ENCODE peak calls at places on chromosomes 16 and 17, in four cellular contexts. T, N, L and Y are unnamed samples.

GRCh38 chr17:44203731-44204452 is 4.2 kb upstream of the ATXN7L3 start:
- DNase-seq in N (peak; percentile 48), T (no peak), L (peak; percentile 11), Y (no peak)

GRCh38 chr16:19506965-19507364 is 14.9 kb downstream of the GDE1 start:
- DNase-seq in T (no peak), L (no peak), N (no peak), Y (no peak)

GRCh38 chr17:14813649-14814048 is 451.5 kb downstream of the PMP22 start:
- DNase-seq in T (no peak), N (peak; percentile 10), L (no peak), Y (no peak)

GRCh38 chr17:72654746-72655145 is 437.7 kb downstream of the SLC39A11 start:
- DNase-seq in L (no peak), N (peak; percentile 55), T (no peak), Y (no peak)

GRCh38 chr16:17301593-17302135 is 169.1 kb downstream of the XYLT1 start:
- DNase-seq in L (no peak), T (no peak), N (peak; percentile 64), Y (peak; percentile 76)

GRCh38 chr16:67481561-67482259 is 753 bp upstream of the ATP6V0D1 start:
- DNase-seq in L (no peak), N (peak; percentile 16), T (no peak), Y (no peak)

GRCh38 chr17:14069251-14069981 is at the start of gene COX10:
- DNase-seq in T (peak; percentile 74), L (peak; percentile 73), N (peak; percentile 92), Y (peak; percentile 67)

GRCh38 chr17:19755821-19756510 is 7.9 kb upstream of the ALDH3A1 start:
- DNase-seq in L (no peak), T (peak; percentile 4), N (no peak), Y (no peak)

GRCh38 chr16:73031155-73031866 is 16.6 kb downstream of the ZFHX3 start:
- DNase-seq in N (no peak), L (no peak), T (no peak), Y (no peak)

GRCh38 chr16:10970065-10970464 is 25.7 kb downstream of the CLEC16A start:
- DNase-seq in L (no peak), T (no peak), N (no peak), Y (no peak)

GRCh38 chr16:84499638-84500037 is 4.8 kb downstream of the MEAK7 start:
- DNase-seq in L (no peak), T (no peak), N (no peak), Y (no peak)

GRCh38 chr16:86604436-86605220 is 26.3 kb downstream of the FOXL1 start:
- DNase-seq in T (peak; percentile 26), N (no peak), L (no peak), Y (no peak)

GRCh38 chr17:30393491-30393890 is 14.8 kb downstream of the CPD start:
- DNase-seq in N (no peak), L (no peak), T (no peak), Y (no peak)

GRCh38 chr16:46857261-46857962 is 26.4 kb upstream of the C16orf87 start:
- DNase-seq in T (no peak), L (no peak), N (peak; percentile 39), Y (no peak)

GRCh38 chr16:88426018-88426417 is 27.1 kb upstream of the ZFPM1 start:
- DNase-seq in N (no peak), L (no peak), T (no peak), Y (no peak)

GRCh38 chr17:46818319-46818928 is at the start of gene WNT3:
- DNase-seq in T (no peak), L (no peak), N (no peak), Y (no peak)

GRCh38 chr17:45364531-45365390 is 47.9 kb upstream of the MAP3K14 start:
- DNase-seq in T (no peak), N (no peak), L (no peak), Y (no peak)

GRCh38 chr16:259814-260253 is 15.9 kb downstream of the RGS11 start:
- DNase-seq in N (no peak), T (no peak), L (no peak), Y (no peak)